ENCODE peak calls at places on chromosome 1, in nine cellular contexts. K is tibial nerve, T is ovary, U is sigmoid colon, H is stomach, W is SK-N-SH, E is transverse colon, G is K562, V is H1. Y is an unnamed sample. For H3K27me3, the result is how much of the 10 kb centered on the place peaks cover.

GRCh38 chr1:116667577-116668105 is at the start of gene IGSF3:
- DNase-seq in G (peak), W (peak), H (peak), K (peak), U (peak), T (peak), E (peak), V (no peak), Y (peak)

GRCh38 chr1:2547210-2548067 is 8.7 kb upstream of the TNFRSF14 start:
- DNase-seq in K (peak), T (no peak), U (no peak), E (peak), V (no peak), W (no peak), H (no peak), G (no peak), Y (peak)

GRCh38 chr1:55040083-55040952 is 970 bp downstream of the PCSK9 start:
- DNase-seq in W (peak), T (no peak), K (no peak), G (peak), E (no peak), V (no peak), U (no peak), H (no peak), Y (no peak)

GRCh38 chr1:214990619-214991018 is 91.9 kb upstream of the KCNK2 start:
- DNase-seq in G (no peak), E (no peak), W (no peak), H (no peak), T (no peak), U (no peak), V (no peak), K (no peak), Y (no peak)

GRCh38 chr1:202923533-202923932 is 3.5 kb downstream of the KLHL12 start:
- DNase-seq in T (no peak), K (no peak), W (no peak), V (no peak), H (no peak), U (no peak), G (no peak), E (no peak), Y (no peak)

GRCh38 chr1:112133487-112133886 is 144.0 kb upstream of the KCND3 start:
- DNase-seq in E (no peak), W (no peak), T (no peak), K (no peak), H (no peak), U (no peak), V (no peak), G (no peak), Y (no peak)

GRCh38 chr1:32960819-32961355 is 3.7 kb downstream of the RNF19B start:
- DNase-seq in G (no peak), W (peak), V (no peak), K (no peak), E (no peak), T (no peak), H (no peak), U (no peak), Y (no peak)

GRCh38 chr1:200240655-200241054 is 169.2 kb downstream of the ZNF281 start:
- DNase-seq in G (no peak), T (no peak), W (no peak), V (no peak), E (no peak), U (no peak), H (no peak), K (no peak), Y (peak)

GRCh38 chr1:94773931-94774422 is 46.2 kb upstream of the SLC44A3 start:
- DNase-seq in T (no peak), G (no peak), E (no peak), K (no peak), U (no peak), W (no peak), H (no peak), V (no peak), Y (peak)

GRCh38 chr1:61517345-61517744 is 207.6 kb downstream of the TM2D1 start:
- DNase-seq in T (no peak), K (no peak), W (no peak), E (no peak), G (no peak), U (no peak), H (no peak), V (no peak), Y (no peak)

GRCh38 chr1:200211157-200211556 is 183.6 kb downstream of the NR5A2 start:
- DNase-seq in E (no peak), U (no peak), T (no peak), W (no peak), G (no peak), H (no peak), K (no peak), V (no peak), Y (no peak)

GRCh38 chr1:212892108-212892507 is 34.0 kb downstream of the FLVCR1 start:
- DNase-seq in H (no peak), G (no peak), E (no peak), T (no peak), W (no peak), U (no peak), V (no peak), K (no peak), Y (no peak)
- TF ChIP-seq EP300 in H (no peak), G (no peak), E (no peak), T (no peak), W (no peak), U (no peak), V (no peak), K (no peak), Y (no peak)

DNA sequence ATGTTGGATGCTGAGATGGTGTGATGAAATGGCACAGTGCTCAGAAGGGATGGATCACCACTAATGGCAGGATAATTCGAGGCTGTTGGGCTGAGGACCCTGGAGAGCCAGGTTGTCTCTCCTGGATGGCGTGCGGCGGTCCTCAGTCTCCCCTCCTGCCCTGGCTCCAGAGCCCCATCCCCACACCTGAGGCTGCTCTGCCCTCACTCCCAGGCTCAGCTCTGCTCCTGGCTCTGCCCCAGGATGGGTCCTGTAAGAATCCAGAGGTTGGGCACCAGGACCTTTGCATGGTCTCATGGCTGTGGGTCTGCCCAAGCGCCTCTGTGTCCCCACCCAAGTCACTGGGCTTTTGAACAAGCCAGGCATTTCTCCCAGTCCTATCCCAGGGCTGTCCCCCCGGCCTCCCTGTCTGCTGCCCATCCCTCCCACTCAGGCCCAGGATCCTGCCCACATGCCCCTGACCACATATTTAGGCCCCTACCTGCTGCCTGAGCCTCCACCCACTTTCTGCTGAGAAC is 224.6 kb upstream of the POU3F1 start:
- DNase-seq in E (no peak), W (no peak), G (no peak), V (no peak), T (no peak), H (no peak), K (no peak), U (peak), Y (no peak)
- H3K27me3 ChIP-seq in E (under half), W (half or more), G (under half), V (under half), T (under half), H (under half), K (under half), U (under half), Y (under half)

GRCh38 chr1:23553896-23554480 is 5.3 kb downstream of the ID3 start:
- DNase-seq in H (no peak), E (no peak), T (peak), K (no peak), V (no peak), G (peak), W (no peak), U (no peak), Y (peak)
- H3K4me3 ChIP-seq in H (peak), E (peak), T (peak), K (peak), V (peak), G (peak), W (no peak), U (no peak), Y (peak)

DNA sequence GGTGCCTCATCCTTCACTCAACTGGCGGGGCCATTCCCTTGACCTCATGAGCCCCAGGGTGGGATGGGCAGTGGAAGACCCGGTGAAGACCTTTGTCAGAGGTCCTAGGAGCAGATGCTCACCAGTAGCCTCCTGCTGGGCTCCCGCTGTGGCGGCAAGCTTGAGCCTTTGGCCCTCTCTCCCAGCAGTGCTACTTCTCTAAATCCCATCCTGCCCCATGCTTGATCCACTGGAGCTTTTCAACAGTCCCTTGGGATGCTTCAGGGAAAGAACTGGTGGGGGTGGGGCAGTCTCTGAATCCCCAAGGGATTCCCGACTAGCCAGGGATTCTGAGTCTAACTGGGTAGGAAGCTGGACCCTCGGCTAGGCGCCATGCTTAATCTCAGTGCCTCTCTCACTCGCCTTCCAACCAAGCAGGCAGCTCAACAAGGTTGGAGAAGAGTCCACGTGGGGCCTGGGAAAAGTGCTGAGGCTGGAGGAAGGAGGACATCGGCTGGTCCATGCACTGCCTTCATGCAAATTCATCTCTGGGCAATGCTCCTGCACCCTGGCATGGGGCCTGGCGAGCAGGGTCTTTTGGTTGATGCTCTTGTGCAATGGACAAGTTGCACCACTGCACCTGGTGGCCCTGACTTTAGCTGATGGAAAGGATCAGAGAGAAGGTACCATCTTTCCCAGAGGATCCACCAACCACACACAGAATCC is 190.3 kb downstream of the GRIK3 start:
- DNase-seq in T (no peak), V (no peak), E (no peak), G (no peak), U (no peak), W (no peak), H (no peak), K (no peak), Y (no peak)
- TF ChIP-seq EP300 in T (no peak), V (no peak), E (no peak), G (no peak), U (no peak), W (no peak), H (no peak), K (no peak), Y (no peak)

DNA sequence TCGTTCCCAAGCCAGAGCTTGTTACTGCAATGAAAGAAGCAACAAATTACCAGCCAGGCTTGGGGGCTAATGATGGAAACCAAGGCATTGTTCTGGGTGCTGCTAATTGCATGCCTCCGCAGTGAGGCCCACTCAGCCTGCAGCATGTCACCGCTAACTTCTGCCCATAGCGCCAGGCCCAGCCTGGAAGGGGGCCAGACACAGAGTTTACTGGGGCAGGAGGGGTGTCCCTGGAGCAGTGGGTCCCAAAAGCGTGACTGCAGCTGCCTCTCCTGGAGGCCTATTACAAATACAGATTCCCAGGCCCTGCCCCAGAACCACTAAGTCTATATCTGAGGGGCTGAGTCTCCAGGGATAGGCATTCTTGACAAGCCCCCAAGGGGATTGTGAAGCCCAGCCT is 90.9 kb upstream of the IFFO2 start:
- DNase-seq in V (no peak), E (no peak), T (no peak), U (no peak), W (no peak), H (no peak), K (no peak), G (no peak), Y (no peak)
- H3K27me3 ChIP-seq in V (under half), E (under half), T (under half), U (under half), W (under half), H (under half), K (under half), G (half or more), Y (under half)

DNA sequence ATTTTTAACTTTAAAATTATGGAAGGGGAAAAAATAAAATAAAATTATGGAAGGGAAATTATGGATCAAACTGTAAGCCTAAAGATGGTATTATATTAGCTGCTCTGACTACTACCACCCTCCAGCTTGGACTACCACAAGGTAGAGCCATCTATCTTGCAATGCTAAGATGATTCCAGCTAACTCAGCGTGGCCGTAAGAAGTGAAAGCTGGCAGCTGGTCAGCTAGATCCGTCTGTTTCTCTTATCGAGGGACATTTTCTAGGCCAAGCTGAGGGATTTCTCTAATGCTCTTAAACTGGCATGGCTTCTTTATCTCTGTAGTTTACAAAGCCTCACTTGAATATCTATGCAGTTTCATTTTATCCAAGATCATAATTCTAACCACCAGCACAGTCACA is 31.5 kb downstream of the LYST start:
- DNase-seq in T (peak), E (peak), V (no peak), H (peak), K (peak), U (peak), G (no peak), W (no peak), Y (no peak)
- H3K4me3 ChIP-seq in T (no peak), E (no peak), V (no peak), H (peak), K (peak), U (peak), G (no peak), W (no peak), Y (no peak)

GRCh38 chr1:150146853-150147542 is 2.7 kb upstream of the PLEKHO1 start:
- DNase-seq in V (no peak), U (no peak), T (no peak), W (no peak), G (no peak), H (no peak), K (no peak), E (no peak), Y (no peak)
- TF ChIP-seq EP300 in V (no peak), U (no peak), T (no peak), W (no peak), G (no peak), H (no peak), K (no peak), E (no peak), Y (no peak)

GRCh38 chr1:156625436-156626078 is 6.3 kb downstream of the HAPLN2 start:
- DNase-seq in W (peak), H (peak), E (peak), V (no peak), G (peak), K (peak), U (peak), T (peak), Y (peak)
- H3K27me3 ChIP-seq in W (under half), H (half or more), E (half or more), V (under half), G (under half), K (half or more), U (under half), T (under half), Y (under half)

GRCh38 chr1:21260405-21261129 is 29.7 kb downstream of the ECE1 start:
- DNase-seq in E (no peak), T (no peak), G (no peak), K (no peak), H (no peak), W (no peak), U (no peak), V (no peak), Y (no peak)

GRCh38 chr1:21263653-21264225 is 26.5 kb downstream of the ECE1 start:
- DNase-seq in H (no peak), K (no peak), V (no peak), T (no peak), G (no peak), E (no peak), U (no peak), W (no peak), Y (no peak)

GRCh38 chr1:21263052-21263429 is 27.2 kb downstream of the ECE1 start:
- DNase-seq in V (no peak), E (no peak), H (no peak), W (no peak), U (no peak), K (no peak), G (no peak), T (no peak), Y (no peak)

GRCh38 chr1:21262282-21263051 is 27.8 kb downstream of the ECE1 start:
- DNase-seq in V (no peak), H (peak), E (peak), W (peak), G (peak), K (peak), U (peak), T (peak), Y (no peak)

DNA sequence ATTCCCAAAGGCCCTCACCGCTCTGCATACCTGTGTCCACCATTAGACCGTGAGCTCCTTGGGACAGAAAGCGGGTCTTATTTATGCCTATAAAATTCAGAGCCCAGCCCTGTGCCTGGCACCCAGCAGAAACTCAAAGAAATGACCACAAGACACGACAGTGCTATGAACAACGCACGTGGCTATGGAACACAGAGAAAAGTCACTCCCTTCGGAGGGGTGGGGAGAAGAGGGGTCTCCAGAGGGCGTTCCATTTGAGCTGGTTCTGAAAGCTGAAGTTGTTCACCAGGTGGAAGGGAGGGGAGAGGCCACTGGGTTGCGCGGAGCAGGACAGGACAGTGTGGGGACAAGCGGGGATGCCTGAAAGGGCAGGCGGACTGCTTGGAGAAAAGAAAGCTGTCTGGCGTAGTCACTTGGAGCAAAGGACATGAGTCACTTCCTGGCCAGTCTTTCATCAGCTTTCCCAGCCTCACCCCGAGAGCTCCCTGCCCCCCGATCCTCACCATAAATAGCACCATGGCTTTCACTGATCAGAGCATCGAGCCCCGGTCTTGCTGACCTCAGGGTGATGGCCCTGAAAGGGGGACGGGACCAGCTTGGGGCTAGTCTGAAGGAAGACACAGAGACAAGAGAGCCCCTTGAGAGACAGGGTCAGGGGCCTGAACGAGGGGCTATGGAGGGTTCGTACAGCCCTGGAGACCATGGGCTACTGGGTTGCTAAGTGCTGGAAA is 28.5 kb downstream of the ECE1 start:
- DNase-seq in V (no peak), G (peak), H (peak), E (peak), K (peak), T (no peak), W (peak), U (peak), Y (no peak)
- H3K4me3 ChIP-seq in V (no peak), G (peak), H (no peak), E (no peak), K (peak), T (no peak), W (no peak), U (no peak), Y (no peak)

GRCh38 chr1:53510215-53510614 is 51.0 kb downstream of the DMRTB1 start:
- DNase-seq in U (no peak), G (no peak), H (no peak), K (no peak), E (no peak), W (no peak), V (no peak), T (no peak), Y (no peak)

GRCh38 chr1:53511323-53511932 is 52.2 kb downstream of the DMRTB1 start:
- DNase-seq in H (no peak), E (no peak), U (no peak), K (no peak), W (peak), V (no peak), G (no peak), T (no peak), Y (no peak)

GRCh38 chr1:53514436-53514835 is 55.2 kb downstream of the DMRTB1 start:
- DNase-seq in H (no peak), E (no peak), V (no peak), W (no peak), K (no peak), T (no peak), U (no peak), G (no peak), Y (no peak)

GRCh38 chr1:53512807-53513755 is 53.9 kb downstream of the DMRTB1 start:
- DNase-seq in V (no peak), H (no peak), T (no peak), E (no peak), W (no peak), K (no peak), G (no peak), U (no peak), Y (no peak)

DNA sequence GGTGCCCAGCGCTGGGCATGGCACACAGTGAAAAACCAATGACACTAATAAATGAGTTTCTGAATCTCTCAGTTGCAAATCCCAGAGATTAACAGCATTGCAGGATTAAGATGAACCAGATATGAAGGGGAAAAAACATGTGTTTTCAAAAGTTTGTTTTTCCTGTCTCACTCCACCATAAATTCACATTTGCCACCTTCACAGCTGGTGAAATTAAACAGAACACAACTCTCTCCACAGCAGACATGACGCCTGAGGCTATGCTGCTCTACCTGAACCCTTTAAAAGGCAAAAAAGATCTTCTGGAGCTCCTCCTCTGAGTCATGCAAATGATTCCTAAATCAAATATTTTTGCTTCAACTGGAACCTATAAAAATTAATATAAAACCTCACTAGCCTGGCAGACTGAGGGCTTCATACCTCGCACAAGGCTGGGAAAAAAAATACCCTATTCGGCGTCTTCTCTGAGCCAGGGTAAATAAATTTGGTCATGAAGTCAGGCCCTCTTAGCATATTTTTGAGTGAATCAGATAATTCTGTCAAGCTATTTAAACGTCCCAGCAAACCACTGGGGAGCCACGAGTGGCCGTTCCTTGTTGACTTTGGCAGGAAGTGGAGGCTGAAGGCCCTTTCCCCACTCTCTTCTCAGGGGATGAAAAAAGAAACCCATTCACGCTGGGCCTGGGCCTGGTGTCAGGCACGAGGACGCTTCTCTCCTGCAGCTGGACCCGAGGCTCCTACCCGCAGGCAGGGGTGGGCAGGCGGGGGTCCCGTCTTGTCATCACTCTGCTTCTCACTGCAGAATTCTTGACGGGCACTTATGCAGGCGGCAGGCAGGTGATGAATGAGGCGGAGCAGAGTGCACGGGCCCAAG is 53.0 kb downstream of the DMRTB1 start:
- DNase-seq in T (no peak), H (no peak), E (no peak), G (no peak), W (peak), V (no peak), K (no peak), U (no peak), Y (peak)
- TF ChIP-seq EP300 in T (no peak), H (no peak), E (no peak), G (no peak), W (no peak), V (no peak), K (peak), U (no peak), Y (no peak)

Y was measured in upper lobe of left lung.